ENCODE peak calls at places on chromosomes 11 and 22, in six cellular contexts. G, F, O, W, X and Z are unnamed samples.

GRCh38 chr11:9138612-9139579 is 47.5 kb upstream of the SCUBE2 start:
- DNase-seq in G (peak; percentile 74), O (peak; percentile 95), X (no peak), F (no peak), W (peak; percentile 17), Z (peak; percentile 98)

GRCh38 chr11:130671801-130672700 is 223.6 kb downstream of the ADAMTS15 start:
- DNase-seq in W (peak; percentile 49), O (peak; percentile 94), G (peak; percentile 62), X (no peak), F (no peak), Z (no peak)

GRCh38 chr11:6061475-6061874 is 30.9 kb upstream of the OR56A1 start:
- DNase-seq in X (no peak), F (no peak), O (no peak), G (no peak), W (no peak), Z (no peak)

GRCh38 chr11:1020211-1020905 is 16.2 kb downstream of the MUC6 start:
- DNase-seq in O (no peak), G (no peak), F (no peak), W (no peak), X (no peak), Z (no peak)

GRCh38 chr22:42696331-42696967 is 24.2 kb downstream of the A4GALT start:
- DNase-seq in O (no peak), W (no peak), F (no peak), X (no peak), G (no peak), Z (no peak)

GRCh38 chr22:19909350-19910179 is 32.0 kb upstream of the COMT start:
- DNase-seq in W (peak; percentile 85), X (peak; percentile 97), G (peak; percentile 91), F (peak; percentile 90), O (peak; percentile 73), Z (peak; percentile 77)

GRCh38 chr11:35418847-35419712 is at the start of gene SLC1A2:
- DNase-seq in X (no peak), G (peak; percentile 29), O (peak; percentile 19), W (no peak), F (no peak), Z (no peak)

GRCh38 chr11:71420455-71421241 is 27.5 kb downstream of the DHCR7 start:
- DNase-seq in X (no peak), F (peak; percentile 30), G (peak; percentile 63), O (peak; percentile 55), W (peak; percentile 56), Z (peak; percentile 32)

GRCh38 chr11:86047275-86047991 is 21.5 kb downstream of the PICALM start:
- DNase-seq in W (no peak), G (no peak), F (no peak), O (peak; percentile 54), X (no peak), Z (no peak)

GRCh38 chr11:28137832-28138231 is 29.6 kb downstream of the METTL15 start:
- DNase-seq in W (no peak), X (no peak), F (no peak), G (no peak), O (no peak), Z (no peak)

GRCh38 chr11:88414981-88415391 is 77.5 kb upstream of the CTSC start:
- DNase-seq in O (peak; percentile 44), F (no peak), G (no peak), X (no peak), W (no peak), Z (peak; percentile 48)

GRCh38 chr11:36150986-36151385 is 138.2 kb downstream of the COMMD9 start:
- DNase-seq in G (no peak), X (no peak), O (peak; percentile 49), F (no peak), W (no peak), Z (no peak)

GRCh38 chr11:46367244-46367915 is 14.1 kb upstream of the MDK start:
- DNase-seq in G (peak; percentile 76), W (peak; percentile 72), F (peak; percentile 67), O (peak; percentile 59), X (no peak), Z (peak; percentile 43)

GRCh38 chr11:10990637-10991036 is 132.8 kb upstream of the ZBED5 start:
- DNase-seq in F (no peak), G (no peak), W (no peak), X (no peak), O (no peak), Z (no peak)

GRCh38 chr11:19985106-19985505 is 175.2 kb downstream of the DBX1 start:
- DNase-seq in X (no peak), F (no peak), G (no peak), W (no peak), O (no peak), Z (no peak)

GRCh38 chr22:46007848-46008261 is 30.9 kb upstream of the WNT7B start:
- DNase-seq in F (no peak), W (peak; percentile 58), G (peak; percentile 69), X (peak; percentile 96), O (peak; percentile 87), Z (peak; percentile 44)

GRCh38 chr22:25353516-25354445 is 134.3 kb downstream of the CRYBB2 start:
- DNase-seq in O (no peak), F (peak; percentile 6), W (no peak), X (peak; percentile 48), G (no peak), Z (no peak)

DNA sequence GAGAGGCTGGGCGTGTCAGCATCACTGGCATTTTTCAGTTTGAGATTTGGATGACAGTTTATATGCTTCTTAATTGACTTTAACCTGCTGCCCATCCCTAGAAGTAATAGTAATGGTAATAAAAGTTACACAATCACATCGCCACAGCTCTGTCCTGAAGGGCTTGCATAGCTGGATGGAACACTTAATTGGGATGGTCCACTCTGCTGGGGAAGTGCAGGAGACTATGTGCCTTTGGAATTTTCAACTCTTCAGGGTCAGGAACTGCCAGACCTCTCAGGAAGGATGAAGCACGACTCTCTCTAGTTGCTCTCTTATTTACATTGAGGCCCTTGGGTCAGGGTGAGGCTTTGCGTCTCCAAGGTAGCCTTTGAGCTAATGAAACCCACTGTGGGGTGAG is 16.2 kb downstream of the BARX2 start:
- DNase-seq in F (no peak), W (no peak), O (no peak), X (no peak), G (no peak), Z (no peak)
- TF ChIP-seq POLR2A in F (no peak), W (no peak), O (no peak), X (no peak), G (no peak), Z (no peak)

DNA sequence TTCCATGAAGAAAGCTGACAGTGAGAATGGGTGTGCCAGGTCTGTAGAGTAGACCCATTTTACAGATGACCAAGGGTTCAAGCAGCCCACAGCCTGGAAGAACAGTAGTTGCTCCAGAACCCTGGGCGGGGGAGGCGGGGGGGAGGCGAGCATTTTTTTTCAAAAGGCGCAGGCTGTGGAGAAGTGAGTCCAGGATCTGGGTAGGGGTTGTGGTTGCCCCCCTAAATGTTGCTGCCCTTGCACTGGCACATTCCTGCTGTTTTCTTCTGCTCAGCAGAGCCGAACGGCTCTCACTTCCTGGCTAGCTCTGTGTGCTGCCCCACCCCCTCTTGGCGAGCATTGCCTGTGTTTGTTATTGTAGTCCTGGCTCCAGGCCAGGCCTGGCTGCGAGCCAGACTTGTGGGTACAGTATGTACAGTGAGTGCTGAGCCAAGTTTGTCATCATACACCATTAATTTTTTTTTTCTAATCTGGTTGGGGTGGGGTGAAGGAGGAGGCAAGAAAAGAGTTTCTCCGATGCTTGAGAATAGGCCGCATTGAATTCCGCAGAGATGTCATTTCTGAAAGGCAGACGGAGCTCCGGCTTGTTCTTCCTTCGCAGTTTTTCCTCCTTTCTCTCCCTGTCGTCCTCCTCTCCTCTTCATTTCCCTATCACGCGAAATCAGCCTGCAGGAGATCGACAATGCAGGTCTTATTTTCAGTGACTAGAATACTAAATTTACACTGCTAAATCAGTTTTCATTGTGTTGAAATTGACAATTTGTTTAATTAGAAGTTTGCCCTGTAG is 100.5 kb downstream of the ZBTB16 start:
- DNase-seq in F (peak; percentile 100), G (peak; percentile 100), O (peak; percentile 90), W (peak; percentile 99), X (peak; percentile 100), Z (peak; percentile 99)
- TF ChIP-seq POLR2A in F (peak; percentile 89), G (no peak), O (no peak), W (peak; percentile 71), X (no peak), Z (peak; percentile 73)

GRCh38 chr22:36860821-36861659 is at the start of gene NCF4:
- DNase-seq in G (peak; percentile 37), X (peak; percentile 92), F (peak; percentile 87), W (peak; percentile 77), O (no peak), Z (no peak)
- TF ChIP-seq POLR2A in G (no peak), X (no peak), F (no peak), W (peak; percentile 57), O (no peak), Z (no peak)

GRCh38 chr11:61061081-61061826 is 41.0 kb upstream of the CD5 start:
- DNase-seq in O (no peak), F (peak; percentile 59), X (peak; percentile 85), W (no peak), G (no peak), Z (no peak)
- TF ChIP-seq POLR2A in O (no peak), F (no peak), X (no peak), W (no peak), G (no peak), Z (no peak)